ENCODE peak calls at places on chromosomes 2 and 18, in six cellular contexts. D is left colon, K is thyroid gland, N is retinal pigment epithelial cell, Z is progenitor cell of endocrine pancreas, P is NCI-H2029 treated with DMSO at 0.1 percent for 48 hours. F is an unnamed sample.

GRCh38 chr18:48672671-48673340 is 134.0 kb downstream of the CTIF start:
- DNase-seq in D (no peak), K (no peak), N (no peak), Z (no peak), P (no peak), F (no peak)

GRCh38 chr18:11991021-11991770 is 9.9 kb downstream of the IMPA2 start:
- DNase-seq in D (no peak), K (no peak), N (no peak), Z (no peak), P (no peak), F (no peak)

GRCh38 chr2:902584-902983 is 48.1 kb upstream of the SNTG2 start:
- DNase-seq in D (no peak), K (no peak), N (no peak), Z (no peak), P (no peak), F (no peak)

GRCh38 chr18:55968550-55968949 is 380.6 kb upstream of the TCF4 start:
- DNase-seq in D (no peak), K (no peak), N (no peak), Z (no peak), P (no peak), F (no peak)

GRCh38 chr2:102736174-102736606 is 25.6 kb upstream of the TMEM182 start:
- DNase-seq in D (no peak), K (peak; percentile 28), N (no peak), Z (no peak), P (peak; percentile 24), F (peak; percentile 36)

GRCh38 chr18:55310044-55310676 is 277.8 kb downstream of the TCF4 start:
- DNase-seq in D (no peak), K (no peak), N (no peak), Z (no peak), P (no peak), F (no peak)

GRCh38 chr2:140597836-140598235 is 1533.0 kb downstream of the LRP1B start:
- DNase-seq in D (no peak), K (no peak), N (no peak), Z (no peak), P (no peak), F (no peak)

GRCh38 chr2:241821460-241822263 is 12.7 kb downstream of the NEU4 start:
- DNase-seq in D (no peak), K (no peak), N (no peak), Z (no peak), P (no peak), F (no peak)

GRCh38 chr2:241859436-241860183 is 916 bp upstream of the PDCD1 start:
- DNase-seq in D (peak; percentile 54), K (no peak), N (no peak), Z (no peak), P (no peak), F (no peak)

GRCh38 chr2:170300993-170301392 is 123.0 kb downstream of the MYO3B start:
- DNase-seq in D (no peak), K (no peak), N (no peak), Z (no peak), P (no peak), F (no peak)

GRCh38 chr2:134763164-134763710 is 44.4 kb upstream of the TMEM163 start:
- DNase-seq in D (no peak), K (peak; percentile 21), N (no peak), Z (no peak), P (no peak), F (no peak)

GRCh38 chr2:165070089-165070488 is 114.8 kb upstream of the SLC38A11 start:
- DNase-seq in D (no peak), K (no peak), N (no peak), Z (no peak), P (no peak), F (no peak)

GRCh38 chr2:68837164-68837860 is 33.9 kb downstream of the BMP10 start:
- DNase-seq in D (peak; percentile 86), K (peak; percentile 85), N (no peak), Z (peak; percentile 49), P (no peak), F (peak; percentile 58)

GRCh38 chr18:77021075-77021474 is 111.5 kb downstream of the MBP start:
- DNase-seq in D (no peak), K (no peak), N (no peak), Z (no peak), P (no peak), F (no peak)

GRCh38 chr2:27723372-27724144 is 48.0 kb upstream of the MRPL33 start:
- DNase-seq in D (peak; percentile 64), K (peak; percentile 64), N (no peak), Z (peak; percentile 56), P (peak; percentile 28), F (peak; percentile 68)